ENCODE peak calls at places on chromosome 12, in four cellular contexts. One of them, this sample, is unnamed. For H3K4me1, the result is how much of the 10 kb centered on the place peaks cover.

GRCh38 chr12:53603804-53604203 is 22.4 kb downstream of the ATF7 start:
- DNase-seq in HepG2: no peak
- DNase-seq in fibroblast of lung: no peak
- DNase-seq in SK-N-SH: no peak
- DNase-seq in this sample: no peak

GRCh38 chr12:49503674-49504180 is 35.1 kb upstream of the KCNH3 start:
- DNase-seq in fibroblast of lung: peak
- DNase-seq in HepG2: no peak
- DNase-seq in SK-N-SH: no peak
- DNase-seq in this sample: no peak

GRCh38 chr12:110179291-110179690 is 55.1 kb downstream of the IFT81 start:
- DNase-seq in fibroblast of lung: peak
- DNase-seq in HepG2: no peak
- DNase-seq in SK-N-SH: no peak
- DNase-seq in this sample: no peak

GRCh38 chr12:6567824-6568617 is at the start of gene NOP2:
- DNase-seq in HepG2: peak
- DNase-seq in SK-N-SH: peak
- DNase-seq in fibroblast of lung: peak
- DNase-seq in this sample: peak

GRCh38 chr12:124273630-124274029 is 21.3 kb upstream of the RFLNA start:
- DNase-seq in HepG2: peak
- DNase-seq in fibroblast of lung: peak
- DNase-seq in SK-N-SH: peak
- DNase-seq in this sample: no peak

GRCh38 chr12:34400423-34400881 is 378.2 kb downstream of the ALG10 start:
- DNase-seq in fibroblast of lung: no peak
- DNase-seq in SK-N-SH: peak
- DNase-seq in HepG2: no peak
- DNase-seq in this sample: peak

GRCh38 chr12:64103821-64104220 is 118.3 kb downstream of the KICS2 start:
- DNase-seq in HepG2: no peak
- DNase-seq in fibroblast of lung: peak
- DNase-seq in SK-N-SH: no peak
- DNase-seq in this sample: no peak

GRCh38 chr12:98156697-98157096 is 358.7 kb upstream of the TMPO start:
- DNase-seq in SK-N-SH: no peak
- DNase-seq in fibroblast of lung: no peak
- DNase-seq in HepG2: no peak
- DNase-seq in this sample: no peak

GRCh38 chr12:62632521-62632920 is 165.9 kb downstream of the MON2 start:
- DNase-seq in HepG2: peak
- DNase-seq in fibroblast of lung: peak
- DNase-seq in SK-N-SH: peak
- DNase-seq in this sample: peak

DNA sequence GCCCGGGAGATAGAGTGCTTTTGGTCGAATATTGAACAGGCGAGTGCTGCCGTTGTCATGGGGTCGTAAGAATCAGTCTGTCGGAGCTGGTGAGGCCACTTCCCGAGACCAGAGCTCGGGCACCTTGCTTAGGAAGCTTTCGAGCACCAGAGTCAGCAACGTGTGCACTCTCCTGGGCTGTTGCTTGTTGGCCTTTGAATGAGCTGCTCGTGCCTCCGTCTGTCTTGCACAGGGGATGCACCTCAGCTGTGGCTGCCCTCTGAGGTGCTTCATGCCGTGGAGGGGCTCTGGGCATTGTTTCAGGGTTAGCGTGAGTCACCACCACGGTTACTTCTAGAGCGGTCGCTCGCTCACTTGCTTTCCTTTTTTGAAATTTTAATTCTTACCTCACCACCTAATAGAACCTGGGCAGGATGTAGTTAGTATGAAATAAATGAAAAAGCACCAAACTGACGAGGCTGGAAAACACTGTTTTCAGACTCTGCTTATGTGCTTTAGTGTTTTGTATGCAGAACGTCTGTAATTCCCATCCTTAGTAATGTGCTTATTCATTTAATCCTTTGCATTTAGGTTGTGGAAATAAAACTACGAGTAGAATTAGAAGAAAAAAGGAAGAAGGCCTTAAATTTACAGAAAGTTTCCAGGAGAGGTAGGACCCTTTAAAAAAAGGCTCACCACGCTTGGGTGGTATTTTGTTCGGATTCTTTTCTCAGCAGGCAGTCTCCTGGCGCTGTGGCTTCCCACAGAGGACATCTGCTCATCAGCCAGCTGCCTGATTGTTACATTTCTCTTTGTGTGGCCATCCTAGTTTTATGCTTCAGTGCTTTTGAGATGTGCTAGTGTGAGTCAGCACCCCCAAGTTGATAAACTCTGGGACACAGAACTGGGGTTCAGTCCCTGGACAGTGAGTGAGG is 40.6 kb downstream of the EP400 start:
- DNase-seq in HepG2: no peak
- DNase-seq in SK-N-SH: no peak
- DNase-seq in fibroblast of lung: peak
- DNase-seq in this sample: no peak
- H3K4me3 ChIP-seq in HepG2: no peak
- H3K4me3 ChIP-seq in SK-N-SH: no peak
- H3K4me3 ChIP-seq in fibroblast of lung: no peak
- H3K4me3 ChIP-seq in this sample: no peak

GRCh38 chr12:14681640-14682039 is 14.8 kb downstream of the GUCY2C start:
- DNase-seq in HepG2: no peak
- DNase-seq in SK-N-SH: no peak
- DNase-seq in fibroblast of lung: no peak
- DNase-seq in this sample: no peak

GRCh38 chr12:14678547-14678946 is 17.9 kb downstream of the GUCY2C start:
- DNase-seq in SK-N-SH: no peak
- DNase-seq in fibroblast of lung: no peak
- DNase-seq in HepG2: no peak
- DNase-seq in this sample: no peak
- H3K9ac ChIP-seq in SK-N-SH: no peak
- H3K9ac ChIP-seq in fibroblast of lung: no peak
- H3K9ac ChIP-seq in HepG2: no peak
- H3K9ac ChIP-seq in this sample: no peak

GRCh38 chr12:56010112-56010570 is 10.7 kb upstream of the IKZF4 start:
- DNase-seq in SK-N-SH: no peak
- DNase-seq in fibroblast of lung: no peak
- DNase-seq in HepG2: peak
- DNase-seq in this sample: no peak
- H3K4me1 ChIP-seq in SK-N-SH: under half
- H3K4me1 ChIP-seq in fibroblast of lung: under half
- H3K4me1 ChIP-seq in HepG2: half or more
- H3K4me1 ChIP-seq in this sample: under half

DNA sequence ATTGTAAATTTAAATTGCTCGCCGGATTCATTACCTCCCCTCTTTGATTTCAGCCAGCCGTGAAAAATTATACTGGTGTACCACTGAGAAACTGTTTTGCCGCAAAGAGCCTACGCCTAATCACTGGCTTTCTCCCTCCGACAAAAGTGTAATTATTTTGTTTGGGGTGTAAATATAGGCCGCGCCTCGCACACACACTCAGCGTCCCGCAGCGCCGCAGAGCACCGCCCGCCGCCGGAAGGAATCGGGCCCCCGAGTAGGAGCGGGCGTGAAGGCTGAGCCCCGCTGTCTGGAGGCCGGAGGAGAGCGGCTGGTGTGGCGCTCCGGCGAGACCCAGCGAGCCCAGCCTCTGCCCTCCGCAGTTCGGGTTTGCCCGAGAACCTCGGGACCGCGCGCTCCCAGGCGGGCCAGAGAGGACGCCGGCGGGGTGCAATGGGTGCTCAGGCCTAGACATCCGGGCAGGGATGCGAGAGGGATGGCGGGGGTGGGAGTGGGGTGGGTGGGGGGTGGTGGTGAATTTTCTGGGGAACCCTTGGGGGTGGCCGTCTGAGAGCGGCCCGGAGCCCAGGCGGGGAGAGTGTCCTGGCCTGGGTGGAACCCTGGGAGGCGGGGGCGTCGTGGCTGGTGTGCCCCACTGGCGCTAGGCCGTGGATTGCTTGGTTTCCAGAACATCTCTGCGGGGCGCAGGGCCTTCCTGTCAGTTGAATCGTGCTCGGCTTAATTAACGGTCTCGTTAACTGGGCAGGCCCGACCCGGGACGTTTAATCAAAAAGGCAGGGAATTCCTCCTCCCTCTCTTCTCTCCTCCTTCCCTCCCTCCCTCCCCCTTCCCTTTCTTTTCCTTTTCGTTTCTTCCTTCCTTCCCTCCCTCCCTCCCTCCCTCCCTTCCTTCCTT is 4.7 kb upstream of the LHX5 start:
- DNase-seq in SK-N-SH: peak
- DNase-seq in fibroblast of lung: no peak
- DNase-seq in HepG2: no peak
- DNase-seq in this sample: no peak
- H3K4me3 ChIP-seq in SK-N-SH: no peak
- H3K4me3 ChIP-seq in fibroblast of lung: no peak
- H3K4me3 ChIP-seq in HepG2: no peak
- H3K4me3 ChIP-seq in this sample: no peak

GRCh38 chr12:25123126-25123525 is 71.8 kb downstream of the DNAI7 start:
- DNase-seq in fibroblast of lung: no peak
- DNase-seq in SK-N-SH: no peak
- DNase-seq in HepG2: no peak
- DNase-seq in this sample: no peak

GRCh38 chr12:25121110-25121509 is 73.8 kb downstream of the DNAI7 start:
- DNase-seq in fibroblast of lung: no peak
- DNase-seq in SK-N-SH: no peak
- DNase-seq in HepG2: no peak
- DNase-seq in this sample: no peak

GRCh38 chr12:25121916-25122315 is 73.0 kb downstream of the DNAI7 start:
- DNase-seq in SK-N-SH: no peak
- DNase-seq in fibroblast of lung: peak
- DNase-seq in HepG2: no peak
- DNase-seq in this sample: no peak

GRCh38 chr12:25126086-25126485 is 68.9 kb downstream of the DNAI7 start:
- DNase-seq in fibroblast of lung: no peak
- DNase-seq in SK-N-SH: no peak
- DNase-seq in HepG2: no peak
- DNase-seq in this sample: no peak

GRCh38 chr12:25124493-25124892 is 70.5 kb downstream of the DNAI7 start:
- DNase-seq in SK-N-SH: no peak
- DNase-seq in fibroblast of lung: no peak
- DNase-seq in HepG2: no peak
- DNase-seq in this sample: no peak
- H3K9ac ChIP-seq in SK-N-SH: no peak
- H3K9ac ChIP-seq in fibroblast of lung: no peak
- H3K9ac ChIP-seq in HepG2: no peak
- H3K9ac ChIP-seq in this sample: no peak

GRCh38 chr12:105485926-105486325 is 155.4 kb downstream of the C12orf75 start:
- DNase-seq in fibroblast of lung: peak
- DNase-seq in HepG2: no peak
- DNase-seq in SK-N-SH: no peak
- DNase-seq in this sample: no peak

GRCh38 chr12:105485321-105485910 is 154.9 kb downstream of the C12orf75 start:
- DNase-seq in HepG2: no peak
- DNase-seq in fibroblast of lung: peak
- DNase-seq in SK-N-SH: no peak
- DNase-seq in this sample: peak

GRCh38 chr12:105482976-105483375 is 152.5 kb downstream of the C12orf75 start:
- DNase-seq in SK-N-SH: no peak
- DNase-seq in fibroblast of lung: no peak
- DNase-seq in HepG2: no peak
- DNase-seq in this sample: no peak

GRCh38 chr12:105481906-105482305 is 151.4 kb downstream of the C12orf75 start:
- DNase-seq in SK-N-SH: no peak
- DNase-seq in HepG2: no peak
- DNase-seq in fibroblast of lung: peak
- DNase-seq in this sample: no peak

DNA sequence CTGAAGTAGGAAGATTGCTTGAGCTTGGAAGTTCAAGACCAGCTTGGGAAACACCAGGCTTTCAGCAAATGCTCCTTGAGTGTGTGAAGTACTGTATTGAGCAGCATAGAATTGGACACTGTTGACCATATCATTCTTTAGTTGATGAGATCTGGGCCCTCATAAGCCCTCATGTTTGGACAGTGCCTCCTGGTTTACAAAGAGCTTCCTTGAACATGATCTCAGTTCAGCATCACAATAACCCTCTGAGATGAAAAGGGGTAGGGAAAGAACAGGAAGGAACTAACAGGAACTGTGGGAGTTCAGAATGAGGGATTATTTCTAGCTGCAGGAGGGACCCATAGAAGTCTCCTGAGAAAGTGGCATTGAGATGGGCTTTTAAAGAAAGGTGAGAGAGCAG is 153.2 kb downstream of the C12orf75 start:
- DNase-seq in SK-N-SH: no peak
- DNase-seq in HepG2: no peak
- DNase-seq in fibroblast of lung: no peak
- DNase-seq in this sample: no peak
- H3K4me1 ChIP-seq in SK-N-SH: under half
- H3K4me1 ChIP-seq in HepG2: under half
- H3K4me1 ChIP-seq in fibroblast of lung: under half
- H3K4me1 ChIP-seq in this sample: under half

GRCh38 chr12:32533971-32534590 is 134.7 kb downstream of the FGD4 start:
- DNase-seq in HepG2: peak
- DNase-seq in fibroblast of lung: peak
- DNase-seq in SK-N-SH: peak
- DNase-seq in this sample: no peak
- H3K4me3 ChIP-seq in HepG2: peak
- H3K4me3 ChIP-seq in fibroblast of lung: peak
- H3K4me3 ChIP-seq in SK-N-SH: peak
- H3K4me3 ChIP-seq in this sample: peak

DNA sequence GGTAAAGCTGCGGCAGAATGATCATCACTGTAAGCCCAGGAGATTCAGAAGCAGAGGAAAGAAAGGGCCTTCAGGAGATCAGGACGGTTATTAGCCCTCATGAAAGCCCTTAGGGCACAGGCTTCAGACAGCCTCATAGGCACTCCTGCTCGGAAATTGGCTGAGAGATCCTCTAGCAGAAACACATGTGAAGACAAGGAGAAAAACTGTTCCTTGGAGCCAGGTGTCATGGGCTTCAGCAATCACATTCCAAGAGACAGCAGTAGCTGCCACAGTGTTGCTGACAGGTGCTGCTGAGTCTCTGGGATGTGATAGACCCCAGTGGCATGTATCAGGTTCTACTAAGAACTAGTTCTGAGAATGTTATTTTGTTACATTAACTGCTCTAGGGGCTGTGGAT is 88.8 kb upstream of the DYRK2 start:
- DNase-seq in SK-N-SH: no peak
- DNase-seq in HepG2: no peak
- DNase-seq in fibroblast of lung: no peak
- DNase-seq in this sample: no peak
- H3K9ac ChIP-seq in SK-N-SH: no peak
- H3K9ac ChIP-seq in HepG2: no peak
- H3K9ac ChIP-seq in fibroblast of lung: no peak
- H3K9ac ChIP-seq in this sample: no peak

DNA sequence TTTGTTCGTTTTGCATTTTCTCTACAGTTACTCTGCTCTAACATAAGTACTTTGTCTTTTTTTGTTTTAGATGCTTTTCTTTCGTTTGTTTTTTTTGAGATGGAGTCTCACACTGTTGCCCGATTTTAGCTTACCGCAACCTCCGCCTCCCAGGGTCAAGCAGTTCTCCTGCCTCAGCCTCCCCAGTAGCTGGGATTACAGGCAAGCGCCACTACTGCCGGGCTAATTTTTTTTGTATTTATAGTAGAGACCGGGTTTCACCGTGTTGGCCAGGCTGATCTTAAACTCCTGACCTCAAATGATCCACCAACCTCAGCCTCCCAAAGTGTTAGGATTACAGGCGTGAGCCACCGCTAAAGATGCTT is 2.7 kb downstream of the DIP2B start:
- DNase-seq in fibroblast of lung: no peak
- DNase-seq in SK-N-SH: no peak
- DNase-seq in HepG2: no peak
- DNase-seq in this sample: no peak
- H3K4me1 ChIP-seq in fibroblast of lung: under half
- H3K4me1 ChIP-seq in SK-N-SH: under half
- H3K4me1 ChIP-seq in HepG2: half or more
- H3K4me1 ChIP-seq in this sample: under half